ENCODE peak calls at places on chromosomes 5 and 9, in four cellular contexts. One of them, this sample, is unnamed.

GRCh38 chr9:137666950-137667670 is 48.3 kb downstream of the EHMT1 start:
- DNase-seq in WTC11: peak; percentile 77
- DNase-seq in K562: no peak
- DNase-seq in A549: no peak
- DNase-seq in this sample: no peak

GRCh38 chr9:132985063-132985350 is 6.5 kb downstream of the GFI1B start:
- DNase-seq in WTC11: no peak
- DNase-seq in K562: no peak
- DNase-seq in A549: no peak
- DNase-seq in this sample: no peak

GRCh38 chr9:89766981-89767380 is 162.2 kb downstream of the GADD45G start:
- DNase-seq in WTC11: no peak
- DNase-seq in K562: no peak
- DNase-seq in A549: no peak
- DNase-seq in this sample: no peak

GRCh38 chr5:169811023-169811422 is 169.3 kb downstream of the INSYN2B start:
- DNase-seq in WTC11: no peak
- DNase-seq in K562: no peak
- DNase-seq in A549: no peak
- DNase-seq in this sample: no peak

GRCh38 chr5:62731011-62731410 is 152.4 kb downstream of the LRRC70 start:
- DNase-seq in WTC11: no peak
- DNase-seq in K562: no peak
- DNase-seq in A549: no peak
- DNase-seq in this sample: no peak

GRCh38 chr5:3050863-3051262 is 299.4 kb upstream of the IRX2 start:
- DNase-seq in WTC11: no peak
- DNase-seq in K562: no peak
- DNase-seq in A549: no peak
- DNase-seq in this sample: no peak

GRCh38 chr9:137128158-137129088 is 10.5 kb upstream of the GRIN1 start:
- DNase-seq in WTC11: no peak
- DNase-seq in K562: no peak
- DNase-seq in A549: no peak
- DNase-seq in this sample: no peak

GRCh38 chr9:81754245-81754644 is 64.9 kb upstream of the TLE1 start:
- DNase-seq in WTC11: no peak
- DNase-seq in K562: no peak
- DNase-seq in A549: no peak
- DNase-seq in this sample: no peak

GRCh38 chr5:80083115-80083890 is 48.2 kb downstream of the THBS4 start:
- DNase-seq in WTC11: peak; percentile 25
- DNase-seq in K562: peak; percentile 70
- DNase-seq in A549: peak; percentile 82
- DNase-seq in this sample: peak; percentile 54

GRCh38 chr9:96553070-96553469 is 66.6 kb downstream of the CDC14B start:
- DNase-seq in WTC11: no peak
- DNase-seq in K562: no peak
- DNase-seq in A549: no peak
- DNase-seq in this sample: no peak

GRCh38 chr9:113542741-113543140 is 79.2 kb downstream of the RGS3 start:
- DNase-seq in WTC11: no peak
- DNase-seq in K562: peak; percentile 29
- DNase-seq in A549: no peak
- DNase-seq in this sample: no peak

GRCh38 chr5:84382363-84383295 is 2.1 kb downstream of the EDIL3 start:
- DNase-seq in WTC11: peak; percentile 72
- DNase-seq in K562: no peak
- DNase-seq in A549: no peak
- DNase-seq in this sample: no peak

GRCh38 chr5:150211156-150212030 is 21.5 kb downstream of the SLC6A7 start:
- DNase-seq in WTC11: peak; percentile 68
- DNase-seq in K562: peak; percentile 34
- DNase-seq in A549: no peak
- DNase-seq in this sample: no peak

GRCh38 chr9:134242706-134243105 is 78.3 kb upstream of the RNU6ATAC start:
- DNase-seq in WTC11: no peak
- DNase-seq in K562: no peak
- DNase-seq in A549: no peak
- DNase-seq in this sample: no peak

GRCh38 chr5:14077501-14077900 is 65.6 kb upstream of the TRIO start:
- DNase-seq in WTC11: no peak
- DNase-seq in K562: no peak
- DNase-seq in A549: no peak
- DNase-seq in this sample: no peak

GRCh38 chr9:88747768-88748167 is 212.8 kb downstream of the NXNL2 start:
- DNase-seq in WTC11: no peak
- DNase-seq in K562: peak; percentile 81
- DNase-seq in A549: peak; percentile 29
- DNase-seq in this sample: no peak

GRCh38 chr9:91332476-91333231 is 29.1 kb downstream of the AUH start:
- DNase-seq in WTC11: no peak
- DNase-seq in K562: no peak
- DNase-seq in A549: no peak
- DNase-seq in this sample: no peak

GRCh38 chr9:35163413-35163812 is 1.6 kb downstream of the UNC13B start:
- DNase-seq in WTC11: no peak
- DNase-seq in K562: no peak
- DNase-seq in A549: no peak
- DNase-seq in this sample: no peak

GRCh38 chr5:89303033-89303480 is 420.1 kb upstream of the MEF2C start:
- DNase-seq in WTC11: no peak
- DNase-seq in K562: no peak
- DNase-seq in A549: no peak
- DNase-seq in this sample: no peak

GRCh38 chr9:88370346-88370745 is 17.9 kb upstream of the SPIN1 start:
- DNase-seq in WTC11: no peak
- DNase-seq in K562: no peak
- DNase-seq in A549: no peak
- DNase-seq in this sample: no peak

GRCh38 chr9:95508968-95509850 is 7.6 kb downstream of the PTCH1 start:
- DNase-seq in WTC11: peak; percentile 87
- DNase-seq in K562: peak; percentile 77
- DNase-seq in A549: peak; percentile 59
- DNase-seq in this sample: peak; percentile 73

GRCh38 chr9:95507456-95508241 is 9.1 kb downstream of the PTCH1 start:
- DNase-seq in WTC11: peak; percentile 34
- DNase-seq in K562: peak; percentile 42
- DNase-seq in A549: peak; percentile 18
- DNase-seq in this sample: peak; percentile 39

GRCh38 chr9:95506692-95507455 is 9.9 kb downstream of the PTCH1 start:
- DNase-seq in WTC11: peak; percentile 49
- DNase-seq in K562: peak; percentile 24
- DNase-seq in A549: peak; percentile 33
- DNase-seq in this sample: peak; percentile 47

GRCh38 chr9:95509851-95510529 is 6.8 kb downstream of the PTCH1 start:
- DNase-seq in WTC11: no peak
- DNase-seq in K562: no peak
- DNase-seq in A549: no peak
- DNase-seq in this sample: no peak

DNA sequence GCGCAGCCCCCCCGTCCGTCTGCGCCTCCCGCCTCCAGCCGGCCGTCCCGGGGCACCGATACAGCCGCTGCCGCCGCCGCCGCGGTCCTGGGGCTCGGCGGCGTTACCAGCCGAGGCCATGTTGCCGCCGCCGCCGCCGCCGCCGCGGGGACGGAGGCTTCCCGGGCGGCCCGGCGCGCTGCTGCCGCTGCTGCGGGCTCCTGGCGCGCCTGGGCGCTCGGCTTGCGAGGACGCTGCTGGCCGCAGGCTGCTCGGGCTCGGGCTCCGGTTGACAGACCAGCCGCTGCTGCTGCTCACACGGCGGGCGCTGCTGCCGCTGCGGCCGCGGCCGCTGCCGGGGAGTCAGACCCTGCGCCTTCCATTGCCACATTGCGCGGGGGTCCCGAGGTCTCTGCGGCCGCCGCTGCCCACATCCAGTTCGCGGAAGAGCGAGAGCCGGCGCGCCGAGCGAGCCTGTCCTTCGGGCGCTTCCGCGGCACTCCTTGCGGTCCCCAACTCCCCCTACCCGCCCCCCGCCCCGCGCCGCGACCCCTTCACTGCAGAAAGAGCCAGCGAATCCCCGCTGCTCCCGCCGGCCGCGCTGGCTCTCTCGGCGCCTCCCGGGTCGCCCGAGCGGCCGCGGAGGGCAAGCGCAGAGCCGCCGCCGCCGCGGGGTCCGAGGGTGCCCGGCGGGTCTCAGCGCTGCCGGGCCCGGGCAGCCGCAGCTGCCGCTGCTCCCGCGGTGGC is 8.4 kb downstream of the PTCH1 start:
- DNase-seq in WTC11: peak; percentile 18
- DNase-seq in K562: no peak
- DNase-seq in A549: no peak
- DNase-seq in this sample: no peak
- TF ChIP-seq JUN in WTC11: no peak
- TF ChIP-seq JUN in K562: no peak
- TF ChIP-seq JUN in A549: no peak
- TF ChIP-seq JUN in this sample: no peak

GRCh38 chr9:128714586-128715435 is 9.1 kb downstream of the ZDHHC12 start:
- DNase-seq in WTC11: peak; percentile 7
- DNase-seq in K562: no peak
- DNase-seq in A549: no peak
- DNase-seq in this sample: no peak

GRCh38 chr9:128715436-128715750 is 8.5 kb downstream of the ZDHHC12 start:
- DNase-seq in WTC11: no peak
- DNase-seq in K562: no peak
- DNase-seq in A549: no peak
- DNase-seq in this sample: no peak

GRCh38 chr9:128718475-128718874 is 5.5 kb downstream of the ZDHHC12 start:
- DNase-seq in WTC11: no peak
- DNase-seq in K562: no peak
- DNase-seq in A549: no peak
- DNase-seq in this sample: peak; percentile 46

GRCh38 chr9:128718047-128718446 is 5.9 kb downstream of the ZDHHC12 start:
- DNase-seq in WTC11: no peak
- DNase-seq in K562: no peak
- DNase-seq in A549: no peak
- DNase-seq in this sample: no peak

DNA sequence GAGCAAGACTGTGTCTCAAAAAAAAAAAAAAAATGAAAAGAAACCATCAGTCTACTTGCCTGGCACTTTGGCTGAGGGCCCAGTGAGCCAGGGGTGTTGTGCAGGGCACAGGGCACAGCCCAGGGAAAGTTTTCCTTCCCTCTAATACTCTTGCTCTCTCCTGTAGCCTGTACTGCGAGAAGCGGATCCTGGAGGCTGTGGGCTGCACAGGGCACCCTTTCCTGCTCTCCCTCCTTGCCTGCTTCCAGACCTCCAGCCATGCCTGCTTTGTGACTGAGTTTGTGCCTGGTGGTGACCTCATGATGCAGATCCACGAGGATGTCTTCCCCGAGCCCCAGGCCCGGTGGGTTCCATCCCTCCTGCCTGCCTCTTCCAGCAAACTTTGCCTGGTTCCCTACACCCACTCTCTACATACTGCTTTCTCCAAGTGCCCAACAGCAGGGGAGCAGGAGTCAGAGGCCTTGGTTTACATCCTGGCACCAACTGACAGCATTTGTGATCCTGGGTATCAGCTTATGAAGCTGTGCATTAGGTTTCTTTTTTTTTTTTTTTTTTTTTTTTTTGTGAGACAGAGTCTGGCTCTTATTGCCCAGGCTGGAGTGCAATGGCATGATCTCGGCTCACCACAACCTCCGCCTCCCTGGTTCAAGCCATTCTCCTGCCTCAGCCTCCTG is 7.2 kb downstream of the ZDHHC12 start:
- DNase-seq in WTC11: no peak
- DNase-seq in K562: no peak
- DNase-seq in A549: no peak
- DNase-seq in this sample: no peak
- TF ChIP-seq JUN in WTC11: no peak
- TF ChIP-seq JUN in K562: no peak
- TF ChIP-seq JUN in A549: no peak
- TF ChIP-seq JUN in this sample: no peak

GRCh38 chr9:111065414-111065813 is 27.1 kb upstream of the LPAR1 start:
- DNase-seq in WTC11: no peak
- DNase-seq in K562: no peak
- DNase-seq in A549: no peak
- DNase-seq in this sample: no peak

GRCh38 chr9:111067472-111067871 is 29.2 kb upstream of the LPAR1 start:
- DNase-seq in WTC11: no peak
- DNase-seq in K562: no peak
- DNase-seq in A549: no peak
- DNase-seq in this sample: no peak

GRCh38 chr9:111066427-111066826 is 28.2 kb upstream of the LPAR1 start:
- DNase-seq in WTC11: no peak
- DNase-seq in K562: no peak
- DNase-seq in A549: no peak
- DNase-seq in this sample: no peak

GRCh38 chr9:111068816-111069215 is 30.5 kb upstream of the LPAR1 start:
- DNase-seq in WTC11: no peak
- DNase-seq in K562: no peak
- DNase-seq in A549: no peak
- DNase-seq in this sample: no peak

DNA sequence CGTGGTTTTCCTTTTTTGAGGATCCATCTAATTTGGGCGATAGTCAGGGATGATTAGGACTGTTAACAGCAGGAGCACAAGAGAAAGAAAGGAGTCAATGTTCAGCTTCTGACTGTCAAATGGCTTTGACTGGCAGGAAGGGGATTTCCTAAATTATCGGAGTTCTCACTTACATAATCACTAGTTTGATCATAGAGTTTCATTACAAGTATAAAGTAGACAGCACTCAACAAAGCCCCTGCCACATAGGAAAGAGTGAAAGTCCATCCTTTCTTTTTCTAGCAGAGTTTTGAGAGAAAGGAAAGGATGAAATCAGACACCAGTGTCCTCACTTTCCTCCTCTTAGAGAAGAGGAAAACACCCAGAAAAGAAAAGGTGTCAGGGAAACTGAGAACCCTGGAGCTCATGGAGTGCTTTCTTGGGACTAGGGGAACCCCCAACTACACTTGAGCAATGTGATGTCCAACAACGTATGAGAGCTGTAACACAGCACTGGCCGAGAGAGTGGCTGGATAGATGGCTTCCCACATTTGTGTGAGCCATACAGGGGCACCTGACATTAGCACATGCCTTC is 26.0 kb upstream of the LPAR1 start:
- DNase-seq in WTC11: no peak
- DNase-seq in K562: no peak
- DNase-seq in A549: no peak
- DNase-seq in this sample: no peak
- TF ChIP-seq JUN in WTC11: no peak
- TF ChIP-seq JUN in K562: no peak
- TF ChIP-seq JUN in A549: no peak
- TF ChIP-seq JUN in this sample: no peak

GRCh38 chr9:121671612-121672155 is 20.2 kb downstream of the DAB2IP start:
- DNase-seq in WTC11: no peak
- DNase-seq in K562: no peak
- DNase-seq in A549: no peak
- DNase-seq in this sample: no peak

GRCh38 chr9:121673576-121673975 is 22.1 kb downstream of the DAB2IP start:
- DNase-seq in WTC11: no peak
- DNase-seq in K562: no peak
- DNase-seq in A549: no peak
- DNase-seq in this sample: no peak

GRCh38 chr9:121667890-121668289 is 16.5 kb downstream of the DAB2IP start:
- DNase-seq in WTC11: no peak
- DNase-seq in K562: no peak
- DNase-seq in A549: no peak
- DNase-seq in this sample: no peak

GRCh38 chr9:121672213-121672612 is 20.8 kb downstream of the DAB2IP start:
- DNase-seq in WTC11: no peak
- DNase-seq in K562: no peak
- DNase-seq in A549: no peak
- DNase-seq in this sample: no peak

GRCh38 chr9:121670447-121670846 is 19.0 kb downstream of the DAB2IP start:
- DNase-seq in WTC11: no peak
- DNase-seq in K562: no peak
- DNase-seq in A549: no peak
- DNase-seq in this sample: no peak
- TF ChIP-seq JUN in WTC11: no peak
- TF ChIP-seq JUN in K562: no peak
- TF ChIP-seq JUN in A549: no peak
- TF ChIP-seq JUN in this sample: no peak